ENCODE peak calls at places on chromosomes 13 and 19, in four cellular contexts. One of them, this sample, is unnamed.

GRCh38 chr19:40366697-40367561 is 18.4 kb downstream of the PLD3 start:
- DNase-seq in IMR-90: peak
- DNase-seq in lower leg skin: no peak
- DNase-seq in NB4: peak
- DNase-seq in this sample: no peak

GRCh38 chr13:97243915-97244820 is 22.0 kb downstream of the MBNL2 start:
- DNase-seq in IMR-90: no peak
- DNase-seq in lower leg skin: no peak
- DNase-seq in NB4: no peak
- DNase-seq in this sample: no peak

GRCh38 chr19:45169602-45170001 is 8.4 kb downstream of the TRAPPC6A start:
- DNase-seq in IMR-90: no peak
- DNase-seq in lower leg skin: no peak
- DNase-seq in NB4: no peak
- DNase-seq in this sample: no peak

GRCh38 chr19:42317535-42317934 is 4.4 kb downstream of the TMEM145 start:
- DNase-seq in IMR-90: no peak
- DNase-seq in lower leg skin: no peak
- DNase-seq in NB4: no peak
- DNase-seq in this sample: no peak

GRCh38 chr13:32585625-32586021 is 629 bp upstream of the PDS5B start:
- DNase-seq in IMR-90: no peak
- DNase-seq in lower leg skin: no peak
- DNase-seq in NB4: peak
- DNase-seq in this sample: no peak

GRCh38 chr13:106534844-106535551 is 464 bp downstream of the EFNB2 start:
- DNase-seq in IMR-90: peak
- DNase-seq in lower leg skin: no peak
- DNase-seq in NB4: no peak
- DNase-seq in this sample: no peak

GRCh38 chr19:6668696-6669095 is 1.3 kb downstream of the TNFSF14 start:
- DNase-seq in IMR-90: no peak
- DNase-seq in lower leg skin: no peak
- DNase-seq in NB4: peak
- DNase-seq in this sample: no peak

GRCh38 chr19:48878219-48879024 is 6.2 kb downstream of the PPP1R15A start:
- DNase-seq in IMR-90: peak
- DNase-seq in lower leg skin: no peak
- DNase-seq in NB4: no peak
- DNase-seq in this sample: no peak

GRCh38 chr13:110538632-110539031 is 22.9 kb downstream of the RAB20 start:
- DNase-seq in IMR-90: no peak
- DNase-seq in lower leg skin: no peak
- DNase-seq in NB4: peak
- DNase-seq in this sample: no peak

GRCh38 chr19:51607077-51607476 is 23.1 kb downstream of the SIGLEC5 start:
- DNase-seq in IMR-90: no peak
- DNase-seq in lower leg skin: no peak
- DNase-seq in NB4: peak
- DNase-seq in this sample: no peak

GRCh38 chr19:53545271-53546065 is 7.5 kb downstream of the ZNF331 start:
- DNase-seq in IMR-90: peak
- DNase-seq in lower leg skin: no peak
- DNase-seq in NB4: no peak
- DNase-seq in this sample: no peak

GRCh38 chr19:30556230-30556711 is 184.1 kb downstream of the ZNF536 start:
- DNase-seq in IMR-90: no peak
- DNase-seq in lower leg skin: no peak
- DNase-seq in NB4: no peak
- DNase-seq in this sample: no peak

GRCh38 chr19:55080121-55080914 is 4.6 kb downstream of the EPS8L1 start:
- DNase-seq in IMR-90: peak
- DNase-seq in lower leg skin: no peak
- DNase-seq in NB4: peak
- DNase-seq in this sample: no peak

GRCh38 chr19:1473056-1473400 is 6.0 kb downstream of the C19orf25 start:
- DNase-seq in IMR-90: no peak
- DNase-seq in lower leg skin: no peak
- DNase-seq in NB4: no peak
- DNase-seq in this sample: no peak
- TF ChIP-seq POLR2A in IMR-90: no peak
- TF ChIP-seq POLR2A in lower leg skin: no peak
- TF ChIP-seq POLR2A in NB4: no peak
- TF ChIP-seq POLR2A in this sample: no peak

DNA sequence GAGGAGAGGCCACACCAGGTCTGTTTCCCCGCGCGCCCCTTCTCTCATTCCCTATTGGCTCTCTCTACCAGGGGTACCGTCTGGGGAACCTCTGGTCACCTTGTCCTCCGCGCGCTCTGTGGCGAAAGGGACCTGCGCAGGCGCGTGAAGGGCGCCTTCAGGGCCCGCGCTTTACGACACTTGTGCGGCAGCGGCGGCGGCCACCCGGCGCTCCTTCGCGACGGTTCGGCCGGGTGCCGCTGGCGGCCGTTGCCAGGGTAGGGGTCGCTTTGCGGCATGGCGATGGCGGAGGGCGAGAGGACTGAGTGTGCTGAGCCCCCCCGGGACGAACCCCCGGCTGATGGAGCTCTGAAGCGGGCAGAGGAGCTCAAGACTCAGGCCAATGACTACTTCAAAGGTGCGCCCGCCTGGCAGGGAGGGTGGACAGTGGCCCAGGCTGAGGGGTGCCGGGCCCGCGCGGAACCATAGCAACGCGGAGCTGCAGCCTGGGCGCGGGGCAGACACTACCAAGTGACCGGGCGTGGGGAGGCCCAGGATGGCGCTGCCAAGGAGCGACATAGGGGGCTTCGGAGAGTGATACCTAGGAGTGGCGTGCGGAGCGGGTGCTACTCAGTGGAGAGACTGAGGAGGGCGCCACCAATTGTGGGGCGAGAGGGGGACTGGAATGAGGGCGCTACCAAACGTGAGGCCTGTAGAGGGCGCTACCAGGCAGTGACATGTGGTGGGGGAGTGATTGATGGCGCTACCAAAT is at the start of gene PPP5C:
- DNase-seq in IMR-90: peak
- DNase-seq in lower leg skin: peak
- DNase-seq in NB4: peak
- DNase-seq in this sample: peak
- TF ChIP-seq POLR2A in IMR-90: no peak
- TF ChIP-seq POLR2A in lower leg skin: no peak
- TF ChIP-seq POLR2A in NB4: peak
- TF ChIP-seq POLR2A in this sample: no peak

GRCh38 chr19:2428756-2429711 is 1.6 kb upstream of the TIMM13 start:
- DNase-seq in IMR-90: no peak
- DNase-seq in lower leg skin: no peak
- DNase-seq in NB4: no peak
- DNase-seq in this sample: no peak
- TF ChIP-seq POLR2A in IMR-90: no peak
- TF ChIP-seq POLR2A in lower leg skin: no peak
- TF ChIP-seq POLR2A in NB4: no peak
- TF ChIP-seq POLR2A in this sample: no peak

GRCh38 chr19:18637644-18638630 is 1.1 kb downstream of the KLHL26 start:
- DNase-seq in IMR-90: no peak
- DNase-seq in lower leg skin: no peak
- DNase-seq in NB4: peak
- DNase-seq in this sample: no peak

GRCh38 chr19:18634612-18635290 is 2.1 kb upstream of the KLHL26 start:
- DNase-seq in IMR-90: peak
- DNase-seq in lower leg skin: no peak
- DNase-seq in NB4: no peak
- DNase-seq in this sample: no peak

GRCh38 chr19:18635831-18636182 is 1.0 kb upstream of the KLHL26 start:
- DNase-seq in IMR-90: no peak
- DNase-seq in lower leg skin: no peak
- DNase-seq in NB4: no peak
- DNase-seq in this sample: no peak

GRCh38 chr19:18636183-18636968 is 452 bp upstream of the KLHL26 start:
- DNase-seq in IMR-90: peak
- DNase-seq in lower leg skin: peak
- DNase-seq in NB4: peak
- DNase-seq in this sample: peak

GRCh38 chr19:18636969-18637629 is at the start of gene KLHL26:
- DNase-seq in IMR-90: no peak
- DNase-seq in lower leg skin: no peak
- DNase-seq in NB4: no peak
- DNase-seq in this sample: no peak
- TF ChIP-seq POLR2A in IMR-90: peak
- TF ChIP-seq POLR2A in lower leg skin: no peak
- TF ChIP-seq POLR2A in NB4: peak
- TF ChIP-seq POLR2A in this sample: no peak

GRCh38 chr19:3670258-3670795 is 29.9 kb downstream of the PIP5K1C start:
- DNase-seq in IMR-90: peak
- DNase-seq in lower leg skin: peak
- DNase-seq in NB4: no peak
- DNase-seq in this sample: no peak
- TF ChIP-seq POLR2A in IMR-90: peak
- TF ChIP-seq POLR2A in lower leg skin: no peak
- TF ChIP-seq POLR2A in NB4: no peak
- TF ChIP-seq POLR2A in this sample: no peak

GRCh38 chr19:28535352-28535775 is 677.6 kb downstream of the UQCRFS1 start:
- DNase-seq in IMR-90: no peak
- DNase-seq in lower leg skin: no peak
- DNase-seq in NB4: no peak
- DNase-seq in this sample: no peak
- TF ChIP-seq POLR2A in IMR-90: no peak
- TF ChIP-seq POLR2A in lower leg skin: no peak
- TF ChIP-seq POLR2A in NB4: no peak
- TF ChIP-seq POLR2A in this sample: no peak

This sample was measured in esophagus squamous epithelium.